ENCODE peak calls at places on chromosomes 2 and 18, in ten cellular contexts. One of them, this sample, is unnamed.
A peak's percentile ranks its signal among the peaks of the same experiment; 100 is the strongest.

GRCh38 chr2:21317131-21317530 is 193.4 kb downstream of the TDRD15 start:
- DNase-seq in neural progenitor cell: peak; percentile 86
- DNase-seq in adipocyte: peak; percentile 8
- DNase-seq in left cardiac atrium: peak; percentile 59
- DNase-seq in HFFc6: no peak
- DNase-seq in naive thymus-derived CD4-positive, alpha-beta T cell: no peak
- DNase-seq in nephron progenitor cell: peak; percentile 59
- DNase-seq in cardiac fibroblast: peak; percentile 31
- DNase-seq in mucosa of gallbladder: peak; percentile 47
- DNase-seq in naive B cell: peak; percentile 6
- DNase-seq in this sample: peak; percentile 74

GRCh38 chr18:22752014-22752413 is 181.1 kb upstream of the RBBP8 start:
- DNase-seq in neural progenitor cell: no peak
- DNase-seq in adipocyte: no peak
- DNase-seq in left cardiac atrium: no peak
- DNase-seq in HFFc6: no peak
- DNase-seq in naive thymus-derived CD4-positive, alpha-beta T cell: no peak
- DNase-seq in nephron progenitor cell: no peak
- DNase-seq in cardiac fibroblast: no peak
- DNase-seq in mucosa of gallbladder: no peak
- DNase-seq in naive B cell: no peak
- DNase-seq in this sample: no peak

GRCh38 chr2:233414777-233415570 is 60.7 kb downstream of the DGKD start:
- DNase-seq in neural progenitor cell: no peak
- DNase-seq in adipocyte: peak; percentile 67
- DNase-seq in left cardiac atrium: peak; percentile 68
- DNase-seq in HFFc6: peak; percentile 48
- DNase-seq in naive thymus-derived CD4-positive, alpha-beta T cell: no peak
- DNase-seq in nephron progenitor cell: no peak
- DNase-seq in cardiac fibroblast: peak; percentile 27
- DNase-seq in mucosa of gallbladder: peak; percentile 46
- DNase-seq in naive B cell: no peak
- DNase-seq in this sample: no peak

GRCh38 chr18:24514439-24514838 is 54.0 kb downstream of the HRH4 start:
- DNase-seq in neural progenitor cell: peak; percentile 52
- DNase-seq in adipocyte: peak; percentile 6
- DNase-seq in left cardiac atrium: no peak
- DNase-seq in HFFc6: peak; percentile 58
- DNase-seq in naive thymus-derived CD4-positive, alpha-beta T cell: no peak
- DNase-seq in nephron progenitor cell: no peak
- DNase-seq in cardiac fibroblast: peak; percentile 40
- DNase-seq in mucosa of gallbladder: no peak
- DNase-seq in naive B cell: no peak
- DNase-seq in this sample: peak; percentile 58

GRCh38 chr18:10406172-10406663 is 48.2 kb upstream of the APCDD1 start:
- DNase-seq in neural progenitor cell: peak; percentile 46
- DNase-seq in adipocyte: no peak
- DNase-seq in left cardiac atrium: no peak
- DNase-seq in HFFc6: no peak
- DNase-seq in naive thymus-derived CD4-positive, alpha-beta T cell: no peak
- DNase-seq in nephron progenitor cell: peak; percentile 12
- DNase-seq in cardiac fibroblast: no peak
- DNase-seq in mucosa of gallbladder: no peak
- DNase-seq in naive B cell: no peak
- DNase-seq in this sample: no peak

GRCh38 chr2:29632018-29632417 is 289.4 kb downstream of the ALK start:
- DNase-seq in neural progenitor cell: no peak
- DNase-seq in adipocyte: peak; percentile 30
- DNase-seq in left cardiac atrium: no peak
- DNase-seq in HFFc6: peak; percentile 33
- DNase-seq in naive thymus-derived CD4-positive, alpha-beta T cell: no peak
- DNase-seq in nephron progenitor cell: no peak
- DNase-seq in cardiac fibroblast: no peak
- DNase-seq in mucosa of gallbladder: no peak
- DNase-seq in naive B cell: no peak
- DNase-seq in this sample: no peak

GRCh38 chr2:42127425-42128424 is 41.4 kb upstream of the EML4 start:
- DNase-seq in neural progenitor cell: no peak
- DNase-seq in adipocyte: no peak
- DNase-seq in left cardiac atrium: no peak
- DNase-seq in HFFc6: no peak
- DNase-seq in naive thymus-derived CD4-positive, alpha-beta T cell: peak; percentile 54
- DNase-seq in nephron progenitor cell: no peak
- DNase-seq in cardiac fibroblast: no peak
- DNase-seq in mucosa of gallbladder: no peak
- DNase-seq in naive B cell: peak; percentile 71
- DNase-seq in this sample: no peak

GRCh38 chr2:189661148-189661956 is at the start of gene ASNSD1:
- DNase-seq in neural progenitor cell: peak; percentile 100
- DNase-seq in adipocyte: peak; percentile 100
- DNase-seq in left cardiac atrium: peak; percentile 100
- DNase-seq in HFFc6: peak; percentile 100
- DNase-seq in naive thymus-derived CD4-positive, alpha-beta T cell: peak; percentile 99
- DNase-seq in nephron progenitor cell: peak; percentile 99
- DNase-seq in cardiac fibroblast: peak; percentile 100
- DNase-seq in mucosa of gallbladder: peak; percentile 99
- DNase-seq in naive B cell: peak; percentile 99
- DNase-seq in this sample: peak; percentile 100

GRCh38 chr2:118850171-118850900 is 2.9 kb upstream of the EN1 start:
- DNase-seq in neural progenitor cell: peak; percentile 42
- DNase-seq in adipocyte: no peak
- DNase-seq in left cardiac atrium: no peak
- DNase-seq in HFFc6: no peak
- DNase-seq in naive thymus-derived CD4-positive, alpha-beta T cell: no peak
- DNase-seq in nephron progenitor cell: no peak
- DNase-seq in cardiac fibroblast: no peak
- DNase-seq in mucosa of gallbladder: no peak
- DNase-seq in naive B cell: no peak
- DNase-seq in this sample: no peak

GRCh38 chr18:35201502-35201901 is 39.3 kb upstream of the ZNF397 start:
- DNase-seq in neural progenitor cell: no peak
- DNase-seq in adipocyte: no peak
- DNase-seq in left cardiac atrium: no peak
- DNase-seq in HFFc6: no peak
- DNase-seq in naive thymus-derived CD4-positive, alpha-beta T cell: no peak
- DNase-seq in nephron progenitor cell: no peak
- DNase-seq in cardiac fibroblast: no peak
- DNase-seq in mucosa of gallbladder: no peak
- DNase-seq in naive B cell: no peak
- DNase-seq in this sample: no peak

GRCh38 chr2:74524955-74525716 is 895 bp downstream of the DQX1 start:
- DNase-seq in neural progenitor cell: no peak
- DNase-seq in adipocyte: no peak
- DNase-seq in left cardiac atrium: no peak
- DNase-seq in HFFc6: no peak
- DNase-seq in naive thymus-derived CD4-positive, alpha-beta T cell: no peak
- DNase-seq in nephron progenitor cell: no peak
- DNase-seq in cardiac fibroblast: no peak
- DNase-seq in mucosa of gallbladder: no peak
- DNase-seq in naive B cell: no peak
- DNase-seq in this sample: no peak

GRCh38 chr18:79532690-79533058 is 136.9 kb downstream of the NFATC1 start:
- DNase-seq in neural progenitor cell: no peak
- DNase-seq in adipocyte: no peak
- DNase-seq in left cardiac atrium: no peak
- DNase-seq in HFFc6: no peak
- DNase-seq in naive thymus-derived CD4-positive, alpha-beta T cell: no peak
- DNase-seq in nephron progenitor cell: no peak
- DNase-seq in cardiac fibroblast: no peak
- DNase-seq in mucosa of gallbladder: no peak
- DNase-seq in naive B cell: no peak
- DNase-seq in this sample: no peak

GRCh38 chr2:27216416-27217137 is 592 bp upstream of the CAD start:
- DNase-seq in neural progenitor cell: no peak
- DNase-seq in adipocyte: no peak
- DNase-seq in left cardiac atrium: no peak
- DNase-seq in HFFc6: no peak
- DNase-seq in naive thymus-derived CD4-positive, alpha-beta T cell: no peak
- DNase-seq in nephron progenitor cell: no peak
- DNase-seq in cardiac fibroblast: no peak
- DNase-seq in mucosa of gallbladder: no peak
- DNase-seq in naive B cell: no peak
- DNase-seq in this sample: no peak

GRCh38 chr2:61769093-61769675 is 84.7 kb downstream of the FAM161A start:
- DNase-seq in neural progenitor cell: no peak
- DNase-seq in adipocyte: no peak
- DNase-seq in left cardiac atrium: no peak
- DNase-seq in HFFc6: no peak
- DNase-seq in naive thymus-derived CD4-positive, alpha-beta T cell: no peak
- DNase-seq in nephron progenitor cell: no peak
- DNase-seq in cardiac fibroblast: no peak
- DNase-seq in mucosa of gallbladder: no peak
- DNase-seq in naive B cell: no peak
- DNase-seq in this sample: no peak

GRCh38 chr2:211026109-211026508 is 469.7 kb downstream of the CPS1 start:
- DNase-seq in neural progenitor cell: no peak
- DNase-seq in adipocyte: no peak
- DNase-seq in left cardiac atrium: no peak
- DNase-seq in HFFc6: no peak
- DNase-seq in naive thymus-derived CD4-positive, alpha-beta T cell: no peak
- DNase-seq in nephron progenitor cell: no peak
- DNase-seq in cardiac fibroblast: no peak
- DNase-seq in mucosa of gallbladder: no peak
- DNase-seq in naive B cell: no peak
- DNase-seq in this sample: no peak

GRCh38 chr2:185208261-185208660 is 530.3 kb upstream of the FSIP2 start:
- DNase-seq in neural progenitor cell: peak; percentile 75
- DNase-seq in adipocyte: peak; percentile 46
- DNase-seq in left cardiac atrium: no peak
- DNase-seq in HFFc6: no peak
- DNase-seq in naive thymus-derived CD4-positive, alpha-beta T cell: no peak
- DNase-seq in nephron progenitor cell: peak; percentile 64
- DNase-seq in cardiac fibroblast: peak; percentile 10
- DNase-seq in mucosa of gallbladder: peak; percentile 50
- DNase-seq in naive B cell: no peak
- DNase-seq in this sample: peak; percentile 39

GRCh38 chr2:134146620-134147019 is 107.3 kb upstream of the MGAT5 start:
- DNase-seq in neural progenitor cell: no peak
- DNase-seq in adipocyte: peak; percentile 78
- DNase-seq in left cardiac atrium: no peak
- DNase-seq in HFFc6: peak; percentile 58
- DNase-seq in naive thymus-derived CD4-positive, alpha-beta T cell: no peak
- DNase-seq in nephron progenitor cell: no peak
- DNase-seq in cardiac fibroblast: no peak
- DNase-seq in mucosa of gallbladder: no peak
- DNase-seq in naive B cell: no peak
- DNase-seq in this sample: no peak

GRCh38 chr2:181742908-181743722 is 62.8 kb upstream of the NEUROD1 start:
- DNase-seq in neural progenitor cell: peak; percentile 50
- DNase-seq in adipocyte: peak; percentile 83
- DNase-seq in left cardiac atrium: peak; percentile 36
- DNase-seq in HFFc6: peak; percentile 61
- DNase-seq in naive thymus-derived CD4-positive, alpha-beta T cell: peak; percentile 17
- DNase-seq in nephron progenitor cell: peak; percentile 16
- DNase-seq in cardiac fibroblast: peak; percentile 77
- DNase-seq in mucosa of gallbladder: peak; percentile 38
- DNase-seq in naive B cell: peak; percentile 16
- DNase-seq in this sample: peak; percentile 75

GRCh38 chr18:12253517-12254136 is 534 bp upstream of the CIDEA start:
- DNase-seq in neural progenitor cell: peak; percentile 44
- DNase-seq in adipocyte: no peak
- DNase-seq in left cardiac atrium: no peak
- DNase-seq in HFFc6: no peak
- DNase-seq in naive thymus-derived CD4-positive, alpha-beta T cell: no peak
- DNase-seq in nephron progenitor cell: peak; percentile 34
- DNase-seq in cardiac fibroblast: no peak
- DNase-seq in mucosa of gallbladder: no peak
- DNase-seq in naive B cell: no peak
- DNase-seq in this sample: no peak

GRCh38 chr18:13216092-13216582 is 2.4 kb upstream of the LDLRAD4 start:
- DNase-seq in neural progenitor cell: peak; percentile 75
- DNase-seq in adipocyte: peak; percentile 81
- DNase-seq in left cardiac atrium: peak; percentile 80
- DNase-seq in HFFc6: peak; percentile 38
- DNase-seq in naive thymus-derived CD4-positive, alpha-beta T cell: peak; percentile 67
- DNase-seq in nephron progenitor cell: peak; percentile 42
- DNase-seq in cardiac fibroblast: peak; percentile 62
- DNase-seq in mucosa of gallbladder: peak; percentile 79
- DNase-seq in naive B cell: peak; percentile 42
- DNase-seq in this sample: peak; percentile 36

GRCh38 chr2:13289310-13289709 is 572.6 kb downstream of the TRIB2 start:
- DNase-seq in neural progenitor cell: no peak
- DNase-seq in adipocyte: no peak
- DNase-seq in left cardiac atrium: no peak
- DNase-seq in HFFc6: no peak
- DNase-seq in naive thymus-derived CD4-positive, alpha-beta T cell: no peak
- DNase-seq in nephron progenitor cell: no peak
- DNase-seq in cardiac fibroblast: no peak
- DNase-seq in mucosa of gallbladder: no peak
- DNase-seq in naive B cell: no peak
- DNase-seq in this sample: no peak

GRCh38 chr2:215178121-215178520 is 39.7 kb upstream of the ABCA12 start:
- DNase-seq in neural progenitor cell: no peak
- DNase-seq in adipocyte: no peak
- DNase-seq in left cardiac atrium: no peak
- DNase-seq in HFFc6: no peak
- DNase-seq in naive thymus-derived CD4-positive, alpha-beta T cell: no peak
- DNase-seq in nephron progenitor cell: no peak
- DNase-seq in cardiac fibroblast: no peak
- DNase-seq in mucosa of gallbladder: no peak
- DNase-seq in naive B cell: no peak
- DNase-seq in this sample: no peak

GRCh38 chr2:111178296-111178695 is 57.6 kb downstream of the BCL2L11 start:
- DNase-seq in neural progenitor cell: no peak
- DNase-seq in adipocyte: no peak
- DNase-seq in left cardiac atrium: no peak
- DNase-seq in HFFc6: no peak
- DNase-seq in naive thymus-derived CD4-positive, alpha-beta T cell: no peak
- DNase-seq in nephron progenitor cell: no peak
- DNase-seq in cardiac fibroblast: no peak
- DNase-seq in mucosa of gallbladder: no peak
- DNase-seq in naive B cell: no peak
- DNase-seq in this sample: no peak

GRCh38 chr18:10579079-10579867 is 53.4 kb downstream of the NAPG start:
- DNase-seq in neural progenitor cell: no peak
- DNase-seq in adipocyte: peak; percentile 62
- DNase-seq in left cardiac atrium: no peak
- DNase-seq in HFFc6: peak; percentile 52
- DNase-seq in naive thymus-derived CD4-positive, alpha-beta T cell: no peak
- DNase-seq in nephron progenitor cell: no peak
- DNase-seq in cardiac fibroblast: peak; percentile 29
- DNase-seq in mucosa of gallbladder: no peak
- DNase-seq in naive B cell: no peak
- DNase-seq in this sample: no peak

GRCh38 chr2:143071185-143071876 is 57.9 kb upstream of the ARHGAP15 start:
- DNase-seq in neural progenitor cell: no peak
- DNase-seq in adipocyte: no peak
- DNase-seq in left cardiac atrium: no peak
- DNase-seq in HFFc6: no peak
- DNase-seq in naive thymus-derived CD4-positive, alpha-beta T cell: no peak
- DNase-seq in nephron progenitor cell: no peak
- DNase-seq in cardiac fibroblast: no peak
- DNase-seq in mucosa of gallbladder: no peak
- DNase-seq in naive B cell: no peak
- DNase-seq in this sample: no peak